ENCODE peak calls at places on chromosomes 2 and 18, in five cellular contexts. K is RWPE1, M is uterus, F is fibroblast of lung, S is dorsolateral prefrontal cortex. C is an unnamed sample.

GRCh38 chr2:233185963-233186362 is 65.5 kb upstream of the ATG16L1 start:
- DNase-seq in M (no peak), K (no peak), S (no peak), F (no peak), C (no peak)

GRCh38 chr2:188042412-188042811 is 249.3 kb upstream of the GULP1 start:
- DNase-seq in F (peak), K (no peak), M (no peak), S (no peak), C (peak)

GRCh38 chr2:23658466-23658942 is 268.4 kb downstream of the ATAD2B start:
- DNase-seq in K (no peak), F (no peak), M (no peak), S (peak), C (no peak)

GRCh38 chr2:171523339-171523931 is 1.2 kb downstream of the CYBRD1 start:
- DNase-seq in K (peak), S (peak), F (peak), M (peak), C (peak)

GRCh38 chr2:112751451-112752197 is 12.8 kb downstream of the CKAP2L start:
- DNase-seq in M (no peak), K (no peak), S (no peak), F (peak), C (no peak)

GRCh38 chr2:46328316-46328715 is 31.1 kb downstream of the EPAS1 start:
- DNase-seq in S (no peak), K (no peak), M (no peak), F (no peak), C (no peak)

GRCh38 chr18:9782073-9782857 is 74.2 kb downstream of the RAB31 start:
- DNase-seq in S (no peak), F (peak), M (no peak), K (peak), C (peak)

GRCh38 chr2:128268611-128269357 is 49.9 kb downstream of the HS6ST1 start:
- DNase-seq in S (no peak), M (no peak), K (no peak), F (no peak), C (no peak)

GRCh38 chr2:134917958-134918517 is 584 bp upstream of the CCNT2 start:
- DNase-seq in S (no peak), K (no peak), M (no peak), F (no peak), C (peak)

GRCh38 chr18:56565596-56566355 is 72.6 kb downstream of the TXNL1 start:
- DNase-seq in S (no peak), M (no peak), F (peak), K (peak), C (peak)

GRCh38 chr2:26792720-26793119 is 6.9 kb downstream of the CENPA start:
- DNase-seq in K (no peak), M (no peak), F (no peak), S (no peak), C (no peak)

GRCh38 chr2:9703701-9704221 is 73.0 kb upstream of the YWHAQ start:
- DNase-seq in K (peak), S (no peak), F (peak), M (no peak), C (peak)

GRCh38 chr2:165795011-165795410 is 964 bp upstream of the GALNT3 start:
- DNase-seq in M (no peak), K (no peak), F (no peak), S (no peak), C (peak)

GRCh38 chr2:62398295-62398855 is 107.6 kb downstream of the TMEM17 start:
- DNase-seq in K (no peak), F (no peak), M (no peak), S (no peak), C (no peak)

GRCh38 chr2:26922638-26923466 is 47.6 kb upstream of the MAPRE3 start:
- DNase-seq in S (peak), F (peak), M (peak), K (peak), C (peak)

GRCh38 chr2:68250652-68251186 is 1.6 kb downstream of the PPP3R1 start:
- DNase-seq in K (no peak), S (no peak), M (no peak), F (no peak), C (peak)
- TF ChIP-seq CTCF in K (no peak), S (no peak), M (no peak), F (no peak), C (no peak)

GRCh38 chr2:40935349-40935748 is 483.5 kb upstream of the SLC8A1 start:
- DNase-seq in F (no peak), K (no peak), M (no peak), S (no peak), C (no peak)
- TF ChIP-seq CTCF in F (no peak), K (no peak), M (no peak), S (no peak), C (no peak)

GRCh38 chr2:98924910-98925309 is 11.1 kb downstream of the CRACDL start:
- DNase-seq in F (no peak), K (no peak), S (no peak), M (no peak), C (no peak)

GRCh38 chr2:98921062-98921461 is 15.0 kb downstream of the CRACDL start:
- DNase-seq in M (no peak), F (no peak), S (no peak), K (peak), C (peak)

GRCh38 chr2:98926601-98927000 is 9.4 kb downstream of the CRACDL start:
- DNase-seq in K (peak), F (no peak), M (no peak), S (no peak), C (peak)

GRCh38 chr2:98924038-98924437 is 12.0 kb downstream of the CRACDL start:
- DNase-seq in K (no peak), M (no peak), S (no peak), F (no peak), C (no peak)

DNA sequence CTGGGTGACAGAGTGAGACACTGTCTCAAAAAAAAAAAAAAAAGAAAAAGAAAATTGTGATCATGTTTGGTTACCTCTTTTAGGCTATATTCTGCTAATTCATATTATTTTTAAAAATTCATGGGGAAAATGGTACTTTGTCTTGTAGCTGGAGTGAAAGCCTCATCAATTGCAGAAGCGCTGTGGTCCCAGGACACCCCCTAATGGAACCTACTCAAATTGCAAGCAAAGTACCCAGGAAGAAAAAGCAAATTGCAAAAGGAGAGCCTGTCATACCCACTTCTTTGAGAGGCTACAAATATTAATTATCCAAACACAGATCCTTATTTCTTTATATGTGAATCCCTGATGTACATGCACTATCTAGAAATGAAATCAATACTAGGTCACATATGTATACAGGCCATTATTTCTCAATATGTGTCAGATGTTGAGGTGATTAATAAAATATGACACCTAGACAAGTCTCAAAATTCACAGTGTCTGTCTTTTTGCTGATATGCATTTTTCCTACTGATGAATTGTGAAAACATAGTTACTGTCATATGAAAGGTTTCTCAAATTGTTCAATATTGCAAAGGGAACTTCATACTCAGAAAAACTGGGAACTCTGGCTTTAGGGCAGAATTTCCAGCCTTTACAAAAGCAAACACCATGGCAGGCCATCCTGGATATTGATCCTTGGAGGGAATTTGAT is 12.6 kb downstream of the CRACDL start:
- DNase-seq in S (no peak), K (no peak), F (no peak), M (no peak), C (no peak)
- TF ChIP-seq CTCF in S (no peak), K (no peak), F (peak), M (no peak), C (no peak)

DNA sequence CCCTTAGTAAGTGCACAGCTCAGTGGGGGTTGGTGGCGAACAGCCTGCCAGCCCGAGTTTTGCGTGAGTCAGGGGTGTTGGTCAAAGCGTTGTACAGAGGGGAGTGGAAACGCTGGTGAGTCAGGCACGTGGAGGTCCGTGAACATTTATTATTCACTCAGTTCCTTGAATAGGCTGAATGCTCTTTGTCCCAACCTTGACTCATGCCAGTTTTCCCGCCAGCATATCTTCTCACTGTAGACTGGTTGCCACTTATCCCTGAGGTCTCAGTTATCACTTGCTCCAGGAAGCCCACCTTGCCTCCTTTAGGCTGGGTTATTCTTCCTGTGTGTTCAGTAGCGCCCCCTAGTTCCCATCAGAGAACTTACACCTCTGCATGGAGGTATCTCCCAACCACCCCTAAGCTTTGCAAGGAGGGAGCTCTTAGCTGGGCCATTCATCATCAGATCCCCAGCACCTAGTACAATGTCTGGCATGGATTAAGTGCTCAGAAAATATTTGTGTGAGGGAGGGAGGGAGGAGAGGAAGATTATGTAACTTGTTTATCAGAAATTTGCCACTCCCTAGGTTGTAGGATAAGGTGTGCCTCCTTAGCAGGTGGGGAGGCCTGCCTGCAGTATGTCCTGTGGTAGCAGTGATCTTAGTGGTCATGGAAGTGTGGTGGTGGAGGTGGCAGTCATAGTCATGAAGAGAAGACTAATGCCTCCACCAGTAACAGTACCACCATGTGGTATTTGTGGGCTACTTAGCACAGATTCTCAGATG is 72.1 kb downstream of the CABLES1 start:
- DNase-seq in F (no peak), M (no peak), K (no peak), S (no peak), C (no peak)
- TF ChIP-seq CTCF in F (peak), M (no peak), K (no peak), S (no peak), C (peak)

DNA sequence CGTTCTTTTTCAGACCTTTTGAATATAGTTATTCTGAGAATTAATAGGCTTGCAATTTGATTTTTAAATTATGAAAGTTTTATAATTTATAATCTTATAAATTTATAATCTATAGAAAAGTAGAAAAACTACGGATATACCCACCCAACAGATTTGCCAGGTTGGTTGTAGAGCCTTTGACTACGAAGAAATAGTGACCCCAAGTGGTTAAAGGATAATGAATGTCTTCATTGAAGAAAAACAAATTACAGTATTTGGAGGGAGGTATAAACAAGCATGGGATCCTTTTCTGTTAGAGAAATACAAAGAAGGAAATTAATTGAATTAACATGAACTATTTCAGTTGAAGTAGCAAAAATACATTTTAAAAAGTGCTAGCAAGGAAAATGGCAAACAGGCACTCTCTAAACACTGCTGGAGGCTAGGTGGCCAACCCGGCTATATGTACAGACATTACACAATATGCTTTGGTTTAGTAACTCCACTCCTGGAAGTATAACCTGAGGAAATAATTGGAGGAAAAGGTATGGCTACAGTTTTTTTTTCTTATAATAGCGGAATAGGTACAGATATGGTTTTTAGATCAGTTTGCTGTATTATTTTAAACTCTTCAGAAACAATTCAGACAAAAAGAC is 110.9 kb downstream of the MIB1 start:
- DNase-seq in M (no peak), S (no peak), K (peak), F (peak), C (peak)
- TF ChIP-seq CTCF in M (peak), S (peak), K (peak), F (peak), C (peak)

GRCh38 chr2:223578846-223579245 is 23.3 kb downstream of the SCG2 start:
- DNase-seq in S (no peak), M (no peak), K (no peak), F (no peak), C (no peak)

GRCh38 chr2:223585691-223586090 is 16.5 kb downstream of the SCG2 start:
- DNase-seq in K (peak), M (no peak), S (no peak), F (peak), C (peak)

GRCh38 chr2:223586261-223586660 is 15.9 kb downstream of the SCG2 start:
- DNase-seq in S (no peak), M (no peak), K (no peak), F (peak), C (peak)

GRCh38 chr2:223580951-223581350 is 21.2 kb downstream of the SCG2 start:
- DNase-seq in F (peak), S (no peak), K (peak), M (no peak), C (peak)

DNA sequence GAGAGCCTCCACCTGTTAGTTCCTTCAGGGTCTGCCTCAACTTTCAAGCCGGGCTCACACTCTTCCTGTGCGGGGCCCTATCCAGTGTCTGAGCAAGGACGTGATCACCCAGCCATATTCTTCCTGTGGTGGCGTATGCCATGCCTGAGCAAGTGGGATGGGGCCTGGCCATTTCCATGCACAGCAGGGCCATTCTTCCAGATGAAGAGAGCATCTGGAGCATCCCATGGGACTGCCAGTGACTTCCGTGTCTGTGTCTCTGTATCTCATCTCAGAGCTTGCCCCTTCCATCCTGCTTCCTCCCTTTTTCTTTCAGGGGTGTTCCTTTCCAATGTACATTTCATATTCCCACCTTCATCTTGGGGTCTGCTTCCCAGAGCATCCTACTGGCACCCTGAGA is 20.2 kb downstream of the SCG2 start:
- DNase-seq in K (no peak), F (no peak), S (no peak), M (no peak), C (no peak)
- TF ChIP-seq CTCF in K (no peak), F (no peak), S (no peak), M (no peak), C (no peak)

GRCh38 chr2:235849489-235849888 is 318.7 kb downstream of the GBX2 start:
- DNase-seq in S (no peak), F (no peak), M (no peak), K (no peak), C (no peak)
- TF ChIP-seq CTCF in S (no peak), F (no peak), M (no peak), K (no peak), C (no peak)

GRCh38 chr2:152646264-152646663 is 71.0 kb downstream of the PRPF40A start:
- DNase-seq in F (no peak), K (no peak), S (no peak), M (no peak), C (no peak)

GRCh38 chr2:152649997-152650396 is 67.3 kb downstream of the PRPF40A start:
- DNase-seq in F (no peak), S (no peak), K (no peak), M (no peak), C (no peak)

GRCh38 chr2:152647417-152648010 is 69.7 kb downstream of the PRPF40A start:
- DNase-seq in F (peak), S (peak), M (peak), K (no peak), C (peak)

GRCh38 chr2:152646775-152647174 is 70.5 kb downstream of the PRPF40A start:
- DNase-seq in F (peak), K (peak), S (no peak), M (no peak), C (peak)

DNA sequence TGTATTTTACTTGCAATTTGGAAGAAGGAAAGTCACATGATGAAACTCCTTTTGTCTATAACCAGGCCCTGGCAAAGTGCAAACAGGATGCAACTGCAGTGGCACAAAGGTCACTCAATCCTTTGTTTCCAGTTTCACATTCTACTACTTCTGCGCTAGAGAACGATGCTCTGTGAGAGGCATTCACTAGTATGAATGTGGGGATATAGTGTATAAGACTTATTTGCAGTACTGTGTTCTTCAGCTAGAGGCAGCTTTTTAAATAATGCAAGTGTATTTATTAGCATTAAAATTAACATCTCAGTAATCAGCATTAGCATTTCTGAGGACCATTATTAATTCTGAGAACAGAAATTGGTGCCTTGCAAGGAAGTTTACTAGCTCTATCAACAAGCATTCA is 68.9 kb downstream of the PRPF40A start:
- DNase-seq in M (no peak), K (no peak), F (peak), S (no peak), C (peak)
- TF ChIP-seq CTCF in M (no peak), K (peak), F (peak), S (peak), C (no peak)

DNA sequence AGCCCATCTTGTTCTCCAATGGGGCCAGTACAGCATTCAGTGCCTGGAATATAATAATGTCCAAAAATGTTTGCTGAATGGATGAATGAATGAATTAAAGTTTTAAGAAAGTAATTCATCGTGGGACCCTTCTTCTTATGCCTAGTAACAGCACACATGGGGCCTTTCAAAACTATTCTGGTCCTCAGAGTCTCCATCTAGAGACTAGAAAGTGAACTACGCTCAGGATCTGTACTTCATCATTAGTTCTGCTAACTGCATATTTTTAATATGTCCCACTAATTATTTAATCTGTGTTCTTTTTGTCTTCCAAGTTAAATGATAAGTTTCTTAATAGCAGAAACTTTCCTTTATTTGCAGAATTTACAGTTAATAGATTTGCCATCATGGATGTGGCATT is 172.5 kb downstream of the SMAD2 start:
- DNase-seq in F (no peak), M (no peak), S (no peak), K (no peak), C (peak)
- TF ChIP-seq CTCF in F (peak), M (no peak), S (no peak), K (peak), C (peak)

GRCh38 chr2:124024491-124025348 is at the start of gene CNTNAP5:
- DNase-seq in F (peak), K (peak), S (peak), M (no peak), C (peak)

GRCh38 chr2:124018894-124019293 is 6.2 kb upstream of the CNTNAP5 start:
- DNase-seq in S (no peak), F (no peak), K (peak), M (no peak), C (peak)
- TF ChIP-seq CTCF in S (no peak), F (no peak), K (peak), M (no peak), C (peak)

C was measured in bronchial epithelial cell.